ENCODE peak calls at places on chromosomes 13 and 19, in four cellular contexts. L, J, B and R are unnamed samples.

GRCh38 chr13:87128006-87128405 is 543.2 kb upstream of the SLITRK5 start:
- DNase-seq in L (no peak), J (no peak), B (no peak), R (no peak)

GRCh38 chr19:37695144-37695899 is 24.2 kb downstream of the ZNF607 start:
- DNase-seq in L (no peak), J (no peak), B (no peak), R (no peak)

GRCh38 chr13:73938375-73939070 is 195.7 kb downstream of the KLF12 start:
- DNase-seq in L (no peak), J (no peak), B (no peak), R (peak)

GRCh38 chr19:43439183-43440063 is 24.7 kb downstream of the TEX101 start:
- DNase-seq in L (no peak), J (no peak), B (no peak), R (no peak)

GRCh38 chr13:47114030-47114429 is 217.2 kb upstream of the HTR2A start:
- DNase-seq in L (no peak), J (no peak), B (no peak), R (no peak)

GRCh38 chr13:71320452-71320851 is 546.6 kb downstream of the DACH1 start:
- DNase-seq in L (no peak), J (no peak), B (no peak), R (no peak)

GRCh38 chr19:590396-590745 is 690 bp downstream of the HCN2 start:
- DNase-seq in L (no peak), J (no peak), B (no peak), R (no peak)

GRCh38 chr19:1019980-1020867 is 699 bp downstream of the TMEM259 start:
- DNase-seq in L (no peak), J (no peak), B (peak), R (no peak)

GRCh38 chr13:112103971-112104872 is 37.3 kb downstream of the SOX1 start:
- DNase-seq in L (no peak), J (no peak), B (no peak), R (no peak)

GRCh38 chr19:3483226-3483628 is at the start of gene SMIM44:
- DNase-seq in L (peak), J (no peak), B (no peak), R (no peak)

GRCh38 chr13:79295906-79296564 is 110.0 kb downstream of the RBM26 start:
- DNase-seq in L (peak), J (no peak), B (no peak), R (no peak)

GRCh38 chr13:113875829-113876228 is 12.0 kb upstream of the GAS6 start:
- DNase-seq in L (no peak), J (no peak), B (no peak), R (no peak)

GRCh38 chr13:49374585-49375290 is 69.1 kb downstream of the CAB39L start:
- DNase-seq in L (no peak), J (no peak), B (no peak), R (no peak)

GRCh38 chr19:10246511-10246910 is 5.5 kb upstream of the MRPL4 start:
- DNase-seq in L (no peak), J (no peak), B (no peak), R (no peak)

GRCh38 chr19:35715355-35715809 is 2.4 kb upstream of the KMT2B start:
- DNase-seq in L (no peak), J (no peak), B (no peak), R (no peak)

GRCh38 chr19:10332965-10333757 is at the start of gene RAVER1:
- DNase-seq in L (peak), J (peak), B (peak), R (peak)

GRCh38 chr13:34671136-34671535 is 270.9 kb upstream of the NBEA start:
- DNase-seq in L (no peak), J (no peak), B (no peak), R (no peak)

GRCh38 chr19:57803594-57804325 is 11.0 kb downstream of the ZNF552 start:
- DNase-seq in L (peak), J (no peak), B (peak), R (peak)

GRCh38 chr19:48393559-48394330 is at the start of gene GRIN2D:
- DNase-seq in L (no peak), J (peak), B (no peak), R (no peak)

GRCh38 chr19:13964776-13965175 is 12.5 kb downstream of the DCAF15 start:
- DNase-seq in L (no peak), J (no peak), B (no peak), R (no peak)